ENCODE peak calls at places on chromosomes 12 and 14, in seven cellular contexts. B is RPMI8226, I is T-helper 1 cell, N is transverse colon, R is nephron progenitor cell, U is hypothalamus, H is fibroblast of mammary gland. Q is an unnamed sample.

GRCh38 chr12:51450333-51450732 is 25.7 kb downstream of the SLC4A8 start:
- DNase-seq in B (no peak), I (no peak), N (no peak), R (no peak), U (no peak), H (no peak), Q (no peak)

GRCh38 chr12:115756271-115756670 is 521.2 kb downstream of the MED13L start:
- DNase-seq in B (no peak), I (no peak), N (no peak), R (no peak), U (no peak), H (no peak), Q (no peak)

GRCh38 chr12:115147916-115148315 is 463.9 kb upstream of the TBX3 start:
- DNase-seq in B (no peak), I (no peak), N (no peak), R (no peak), U (no peak), H (no peak), Q (no peak)

GRCh38 chr12:53999596-54000104 is 311 bp upstream of the HOXC9 start:
- DNase-seq in B (no peak), I (no peak), N (no peak), R (peak), U (no peak), H (peak), Q (peak)

GRCh38 chr12:66187016-66187415 is 2.0 kb upstream of the IRAK3 start:
- DNase-seq in B (no peak), I (no peak), N (no peak), R (no peak), U (no peak), H (no peak), Q (no peak)

GRCh38 chr14:61564623-61565091 is 130.7 kb upstream of the HIF1A start:
- DNase-seq in B (no peak), I (no peak), N (no peak), R (peak), U (no peak), H (peak), Q (peak)

GRCh38 chr12:70393787-70394519 is 27.9 kb downstream of the KCNMB4 start:
- DNase-seq in B (no peak), I (no peak), N (no peak), R (no peak), U (no peak), H (peak), Q (peak)

GRCh38 chr12:34405286-34406227 is 383.3 kb downstream of the ALG10 start:
- DNase-seq in B (no peak), I (no peak), N (peak), R (no peak), U (no peak), H (no peak), Q (no peak)